ENCODE peak calls at places on chromosomes 16 and 17, in eight cellular contexts. U, X, C, Y, W, J, K and L are unnamed samples.

GRCh38 chr16:90046122-90046970 is 27.1 kb upstream of the DBNDD1 start:
- DNase-seq in U (peak; percentile 87), X (no peak), C (no peak), Y (no peak), W (no peak), J (no peak), K (no peak), L (no peak)

GRCh38 chr16:82329504-82330192 is 159.6 kb upstream of the MPHOSPH6 start:
- DNase-seq in U (no peak), X (no peak), C (no peak), Y (no peak), W (no peak), J (no peak), K (no peak), L (no peak)

GRCh38 chr16:72947379-72948237 is 100.3 kb downstream of the ZFHX3 start:
- DNase-seq in U (no peak), X (peak; percentile 25), C (no peak), Y (no peak), W (no peak), J (no peak), K (no peak), L (no peak)

GRCh38 chr16:15682105-15682570 is 32.1 kb downstream of the NDE1 start:
- DNase-seq in U (peak; percentile 58), X (peak; percentile 73), C (peak; percentile 33), Y (peak; percentile 80), W (no peak), J (no peak), K (no peak), L (peak; percentile 83)

GRCh38 chr17:44956998-44957981 is 9.7 kb upstream of the KIF18B start:
- DNase-seq in U (no peak), X (no peak), C (no peak), Y (no peak), W (no peak), J (no peak), K (no peak), L (no peak)

GRCh38 chr16:2194852-2195315 is 1.5 kb downstream of the CASKIN1 start:
- DNase-seq in U (peak; percentile 73), X (peak; percentile 42), C (no peak), Y (peak; percentile 82), W (no peak), J (no peak), K (no peak), L (peak; percentile 51)

GRCh38 chr17:66492080-66492479 is 189.7 kb downstream of the PRKCA start:
- DNase-seq in U (no peak), X (no peak), C (no peak), Y (no peak), W (no peak), J (no peak), K (no peak), L (no peak)

GRCh38 chr17:17419166-17419565 is 57.6 kb upstream of the MED9 start:
- DNase-seq in U (no peak), X (no peak), C (no peak), Y (no peak), W (no peak), J (no peak), K (no peak), L (no peak)

GRCh38 chr17:40559016-40559853 is 6.0 kb downstream of the CCR7 start:
- DNase-seq in U (peak; percentile 10), X (no peak), C (no peak), Y (no peak), W (no peak), J (peak; percentile 53), K (no peak), L (peak; percentile 47)

GRCh38 chr17:47685556-47686275 is 8.2 kb upstream of the TBKBP1 start:
- DNase-seq in U (no peak), X (no peak), C (no peak), Y (no peak), W (no peak), J (no peak), K (no peak), L (no peak)

GRCh38 chr17:68489919-68490318 is 22.3 kb upstream of the PRKAR1A start:
- DNase-seq in U (no peak), X (peak; percentile 23), C (no peak), Y (no peak), W (no peak), J (no peak), K (no peak), L (peak; percentile 43)

GRCh38 chr17:17724991-17725852 is 44.0 kb downstream of the RAI1 start:
- DNase-seq in U (peak; percentile 63), X (no peak), C (no peak), Y (no peak), W (no peak), J (no peak), K (no peak), L (peak; percentile 65)

GRCh38 chr16:57469046-57469445 is 6.6 kb downstream of the POLR2C start:
- DNase-seq in U (no peak), X (no peak), C (no peak), Y (no peak), W (no peak), J (no peak), K (no peak), L (no peak)

GRCh38 chr17:78804777-78805176 is 22.7 kb upstream of the CYTH1 start:
- DNase-seq in U (no peak), X (no peak), C (no peak), Y (no peak), W (no peak), J (no peak), K (no peak), L (no peak)

GRCh38 chr17:78808106-78808635 is 26.1 kb upstream of the CYTH1 start:
- DNase-seq in U (no peak), X (peak; percentile 50), C (no peak), Y (no peak), W (no peak), J (no peak), K (no peak), L (no peak)

GRCh38 chr17:78803161-78803845 is 21.2 kb upstream of the CYTH1 start:
- DNase-seq in U (no peak), X (no peak), C (no peak), Y (no peak), W (no peak), J (no peak), K (no peak), L (no peak)

GRCh38 chr17:78805301-78805700 is 23.2 kb upstream of the CYTH1 start:
- DNase-seq in U (no peak), X (no peak), C (no peak), Y (no peak), W (no peak), J (no peak), K (no peak), L (no peak)

DNA sequence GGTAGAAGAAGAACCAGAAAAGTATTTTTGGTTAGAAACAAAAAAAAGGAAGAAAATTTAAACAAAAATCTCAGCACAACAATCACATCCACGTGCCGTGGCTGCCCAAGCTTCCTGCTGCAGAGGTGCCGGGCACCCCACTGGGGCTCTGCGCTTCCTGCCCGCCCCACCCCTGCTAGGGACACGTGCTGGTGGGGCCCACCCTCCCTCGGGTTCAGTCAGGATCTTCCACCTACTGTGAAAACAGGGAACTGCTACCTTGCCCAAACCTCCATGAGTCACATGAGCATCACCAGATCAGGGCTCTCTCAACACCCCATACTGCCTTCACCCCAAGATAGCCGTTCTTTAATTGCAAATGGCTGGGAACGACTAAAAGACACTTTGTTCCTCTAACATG is 24.4 kb upstream of the CYTH1 start:
- DNase-seq in U (no peak), X (no peak), C (no peak), Y (peak; percentile 27), W (no peak), J (no peak), K (no peak), L (no peak)
- TF ChIP-seq CTCF in U (no peak), X (no peak), C (peak; percentile 17), Y (no peak), W (no peak), J (no peak), K (no peak), L (no peak)

GRCh38 chr17:49514374-49514738 is 19.3 kb downstream of the NGFR start:
- DNase-seq in U (peak; percentile 68), X (peak; percentile 45), C (no peak), Y (no peak), W (no peak), J (no peak), K (no peak), L (peak; percentile 39)
- TF ChIP-seq CTCF in U (no peak), X (peak; percentile 43), C (peak; percentile 46), Y (no peak), W (peak; percentile 10), J (peak; percentile 57), K (peak; percentile 35), L (peak; percentile 39)

DNA sequence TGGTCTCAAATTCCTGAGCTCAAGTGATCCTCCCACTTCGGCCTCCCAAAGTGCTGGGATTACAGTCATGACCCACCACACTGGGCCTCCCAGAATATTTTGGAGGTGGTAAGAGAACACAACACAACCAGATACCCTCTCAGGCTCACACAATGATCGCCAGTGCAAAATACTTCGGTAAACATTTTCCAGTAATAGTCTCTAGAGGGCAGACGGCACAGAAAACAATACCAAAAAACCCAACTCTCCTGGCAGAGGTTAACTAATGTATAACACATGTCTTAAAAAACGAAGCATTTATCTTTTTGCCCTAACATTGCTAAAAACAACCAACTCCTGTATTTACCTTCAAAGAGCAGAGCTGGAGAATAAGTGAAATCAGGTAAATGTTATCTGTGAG is 10.5 kb downstream of the NUFIP2 start:
- DNase-seq in U (no peak), X (peak; percentile 41), C (no peak), Y (no peak), W (no peak), J (no peak), K (no peak), L (no peak)
- TF ChIP-seq CTCF in U (no peak), X (peak; percentile 33), C (no peak), Y (peak; percentile 17), W (no peak), J (peak; percentile 19), K (peak; percentile 35), L (peak; percentile 5)

GRCh38 chr16:86093801-86094750 is 195.1 kb downstream of the IRF8 start:
- DNase-seq in U (no peak), X (no peak), C (no peak), Y (no peak), W (no peak), J (no peak), K (no peak), L (no peak)
- TF ChIP-seq CTCF in U (no peak), X (peak; percentile 2), C (peak; percentile 57), Y (no peak), W (no peak), J (no peak), K (peak; percentile 28), L (no peak)